ENCODE peak calls at places on chromosome X, in seven cellular contexts. One of them, this sample, is unnamed.

GRCh38 chrX:153495362-153495751 is 577 bp downstream of the BGN start:
- DNase-seq in nephron progenitor cell: no peak
- DNase-seq in WTC11: no peak
- DNase-seq in bronchial epithelial cell: peak; percentile 5
- DNase-seq in NCI-H82: no peak
- DNase-seq in cardiac fibroblast: no peak
- DNase-seq in chondrocyte: no peak
- DNase-seq in this sample: no peak

GRCh38 chrX:48278958-48279357 is 23.8 kb downstream of the SSX1 start:
- DNase-seq in nephron progenitor cell: no peak
- DNase-seq in WTC11: peak; percentile 13
- DNase-seq in bronchial epithelial cell: no peak
- DNase-seq in NCI-H82: no peak
- DNase-seq in cardiac fibroblast: peak; percentile 11
- DNase-seq in chondrocyte: no peak
- DNase-seq in this sample: no peak

GRCh38 chrX:155441097-155441496 is 17.3 kb downstream of the F8A3 start:
- DNase-seq in nephron progenitor cell: no peak
- DNase-seq in WTC11: no peak
- DNase-seq in bronchial epithelial cell: no peak
- DNase-seq in NCI-H82: no peak
- DNase-seq in cardiac fibroblast: no peak
- DNase-seq in chondrocyte: no peak
- DNase-seq in this sample: no peak

GRCh38 chrX:103565752-103566151 is 19.6 kb upstream of the TCEAL4 start:
- DNase-seq in nephron progenitor cell: no peak
- DNase-seq in WTC11: no peak
- DNase-seq in bronchial epithelial cell: peak; percentile 49
- DNase-seq in NCI-H82: no peak
- DNase-seq in cardiac fibroblast: peak; percentile 59
- DNase-seq in chondrocyte: no peak
- DNase-seq in this sample: no peak

GRCh38 chrX:134396174-134396573 is 63.8 kb upstream of the HPRT1 start:
- DNase-seq in nephron progenitor cell: no peak
- DNase-seq in WTC11: no peak
- DNase-seq in bronchial epithelial cell: peak; percentile 18
- DNase-seq in NCI-H82: peak; percentile 19
- DNase-seq in cardiac fibroblast: peak; percentile 17
- DNase-seq in chondrocyte: no peak
- DNase-seq in this sample: no peak

GRCh38 chrX:9420513-9420912 is 44.3 kb upstream of the TBL1X start:
- DNase-seq in nephron progenitor cell: no peak
- DNase-seq in WTC11: no peak
- DNase-seq in bronchial epithelial cell: no peak
- DNase-seq in NCI-H82: no peak
- DNase-seq in cardiac fibroblast: no peak
- DNase-seq in chondrocyte: no peak
- DNase-seq in this sample: no peak

GRCh38 chrX:21666679-21667078 is 8.5 kb upstream of the KLHL34 start:
- DNase-seq in nephron progenitor cell: no peak
- DNase-seq in WTC11: no peak
- DNase-seq in bronchial epithelial cell: no peak
- DNase-seq in NCI-H82: no peak
- DNase-seq in cardiac fibroblast: peak; percentile 3
- DNase-seq in chondrocyte: no peak
- DNase-seq in this sample: no peak

GRCh38 chrX:98897191-98897590 is 1512.9 kb downstream of the PCDH19 start:
- DNase-seq in nephron progenitor cell: no peak
- DNase-seq in WTC11: no peak
- DNase-seq in bronchial epithelial cell: no peak
- DNase-seq in NCI-H82: no peak
- DNase-seq in cardiac fibroblast: no peak
- DNase-seq in chondrocyte: no peak
- DNase-seq in this sample: no peak

GRCh38 chrX:46216406-46216805 is 328.8 kb downstream of the ZNF674 start:
- DNase-seq in nephron progenitor cell: no peak
- DNase-seq in WTC11: no peak
- DNase-seq in bronchial epithelial cell: no peak
- DNase-seq in NCI-H82: no peak
- DNase-seq in cardiac fibroblast: no peak
- DNase-seq in chondrocyte: no peak
- DNase-seq in this sample: no peak